ENCODE peak calls at places on chromosomes 11 and 22, in four cellular contexts. W is HepG2, N is WTC11, X is K562. M is an unnamed sample.

GRCh38 chr11:119907934-119908760 is 179.1 kb upstream of the NECTIN1 start:
- DNase-seq in N (no peak), W (no peak), X (no peak), M (peak)

GRCh38 chr11:65454311-65454695 is 31.7 kb downstream of the NEAT1 start:
- DNase-seq in N (no peak), W (no peak), X (no peak), M (no peak)

GRCh38 chr11:8362899-8363298 is 99.2 kb upstream of the LMO1 start:
- DNase-seq in X (no peak), N (no peak), W (no peak), M (no peak)

GRCh38 chr11:74672956-74673895 is 58.0 kb downstream of the CHRDL2 start:
- DNase-seq in X (peak), W (no peak), N (no peak), M (peak)

GRCh38 chr11:125517116-125517804 is 21.2 kb upstream of the FEZ1 start:
- DNase-seq in N (peak), W (no peak), X (peak), M (peak)

GRCh38 chr11:9016916-9017642 is 13.3 kb upstream of the NRIP3 start:
- DNase-seq in X (no peak), W (no peak), N (no peak), M (no peak)

GRCh38 chr11:127461575-127462344 is 461.2 kb upstream of the KIRREL3 start:
- DNase-seq in N (no peak), W (no peak), X (no peak), M (peak)

GRCh38 chr11:61390161-61390560 is 2.2 kb upstream of the TMEM216 start:
- DNase-seq in X (no peak), N (no peak), W (no peak), M (no peak)

GRCh38 chr22:36457688-36458450 is 23.6 kb downstream of the TXN2 start:
- DNase-seq in N (no peak), W (no peak), X (no peak), M (no peak)

GRCh38 chr22:49419661-49420060 is 408.0 kb downstream of the BRD1 start:
- DNase-seq in X (no peak), N (no peak), W (no peak), M (no peak)

GRCh38 chr11:29272019-29272654 is 744.7 kb downstream of the KCNA4 start:
- DNase-seq in W (no peak), N (no peak), X (no peak), M (no peak)

GRCh38 chr22:17257578-17257977 is 38.3 kb upstream of the ADA2 start:
- DNase-seq in X (no peak), W (no peak), N (peak), M (no peak)

GRCh38 chr22:19382240-19382639 is 49.3 kb downstream of the HIRA start:
- DNase-seq in X (no peak), N (no peak), W (no peak), M (no peak)

GRCh38 chr11:130162733-130163132 is 3.2 kb downstream of the ST14 start:
- DNase-seq in N (no peak), X (no peak), W (no peak), M (no peak)

GRCh38 chr11:109309153-109309552 is 112.8 kb upstream of the C11orf87 start:
- DNase-seq in X (no peak), W (no peak), N (no peak), M (peak)

GRCh38 chr11:87219266-87219665 is 181.5 kb downstream of the TMEM135 start:
- DNase-seq in X (no peak), N (peak), W (no peak), M (no peak)

GRCh38 chr11:104043678-104044239 is 7.3 kb downstream of the DDI1 start:
- DNase-seq in W (no peak), N (no peak), X (no peak), M (no peak)

GRCh38 chr22:25488244-25489020 is 76.0 kb upstream of the GRK3 start:
- DNase-seq in X (no peak), N (no peak), W (peak), M (peak)

GRCh38 chr11:8934735-8935478 is 2.2 kb upstream of the C11orf16 start:
- DNase-seq in W (peak), N (no peak), X (no peak), M (no peak)

GRCh38 chr22:37260939-37261338 is 16.9 kb upstream of the RAC2 start:
- DNase-seq in W (peak), X (peak), N (peak), M (peak)

GRCh38 chr11:697028-697491 is 1.4 kb downstream of the TMEM80 start:
- DNase-seq in W (no peak), X (no peak), N (no peak), M (no peak)

GRCh38 chr11:116421529-116422185 is 351.1 kb downstream of the BUD13 start:
- DNase-seq in N (no peak), W (no peak), X (no peak), M (no peak)

GRCh38 chr11:61639816-61640443 is 40.3 kb upstream of the DAGLA start:
- DNase-seq in W (no peak), N (no peak), X (no peak), M (no peak)

GRCh38 chr11:62614275-62614674 is 1.2 kb downstream of the ROM1 start:
- DNase-seq in W (peak), N (no peak), X (peak), M (no peak)

GRCh38 chr22:19634206-19634536 is 80.1 kb upstream of the SEPTIN5 start:
- DNase-seq in N (no peak), X (no peak), W (no peak), M (peak)

GRCh38 chr11:122578168-122578825 is 77.2 kb upstream of the UBASH3B start:
- DNase-seq in N (no peak), X (no peak), W (peak), M (no peak)

GRCh38 chr11:134014502-134014901 is 54.4 kb upstream of the JAM3 start:
- DNase-seq in N (peak), X (no peak), W (no peak), M (peak)

GRCh38 chr11:73978576-73979086 is 4.0 kb downstream of the UCP2 start:
- DNase-seq in W (no peak), X (no peak), N (no peak), M (no peak)

GRCh38 chr11:94150056-94150455 is 21.4 kb downstream of the PANX1 start:
- DNase-seq in N (no peak), W (no peak), X (no peak), M (no peak)

GRCh38 chr11:33735426-33736147 is 636 bp downstream of the CD59 start:
- DNase-seq in X (no peak), N (peak), W (peak), M (peak)

GRCh38 chr11:68550485-68550817 is 89.9 kb downstream of the PPP6R3 start:
- DNase-seq in W (no peak), N (no peak), X (no peak), M (no peak)

GRCh38 chr11:68551777-68552176 is 91.2 kb downstream of the PPP6R3 start:
- DNase-seq in N (no peak), W (no peak), X (no peak), M (no peak)

GRCh38 chr11:68549789-68550484 is 89.4 kb downstream of the PPP6R3 start:
- DNase-seq in X (no peak), N (no peak), W (no peak), M (no peak)

GRCh38 chr11:68552542-68552941 is 92.0 kb downstream of the PPP6R3 start:
- DNase-seq in N (no peak), X (no peak), W (no peak), M (no peak)

GRCh38 chr11:68551223-68551622 is 90.7 kb downstream of the PPP6R3 start:
- DNase-seq in X (no peak), W (no peak), N (no peak), M (no peak)
- TF ChIP-seq FOXJ3 in X (no peak), W (no peak), N (no peak), M (no peak)

GRCh38 chr11:68632802-68633201 is 51.5 kb upstream of the GAL start:
- DNase-seq in N (peak), W (peak), X (peak), M (peak)
- TF ChIP-seq FOXJ3 in N (no peak), W (no peak), X (no peak), M (no peak)

DNA sequence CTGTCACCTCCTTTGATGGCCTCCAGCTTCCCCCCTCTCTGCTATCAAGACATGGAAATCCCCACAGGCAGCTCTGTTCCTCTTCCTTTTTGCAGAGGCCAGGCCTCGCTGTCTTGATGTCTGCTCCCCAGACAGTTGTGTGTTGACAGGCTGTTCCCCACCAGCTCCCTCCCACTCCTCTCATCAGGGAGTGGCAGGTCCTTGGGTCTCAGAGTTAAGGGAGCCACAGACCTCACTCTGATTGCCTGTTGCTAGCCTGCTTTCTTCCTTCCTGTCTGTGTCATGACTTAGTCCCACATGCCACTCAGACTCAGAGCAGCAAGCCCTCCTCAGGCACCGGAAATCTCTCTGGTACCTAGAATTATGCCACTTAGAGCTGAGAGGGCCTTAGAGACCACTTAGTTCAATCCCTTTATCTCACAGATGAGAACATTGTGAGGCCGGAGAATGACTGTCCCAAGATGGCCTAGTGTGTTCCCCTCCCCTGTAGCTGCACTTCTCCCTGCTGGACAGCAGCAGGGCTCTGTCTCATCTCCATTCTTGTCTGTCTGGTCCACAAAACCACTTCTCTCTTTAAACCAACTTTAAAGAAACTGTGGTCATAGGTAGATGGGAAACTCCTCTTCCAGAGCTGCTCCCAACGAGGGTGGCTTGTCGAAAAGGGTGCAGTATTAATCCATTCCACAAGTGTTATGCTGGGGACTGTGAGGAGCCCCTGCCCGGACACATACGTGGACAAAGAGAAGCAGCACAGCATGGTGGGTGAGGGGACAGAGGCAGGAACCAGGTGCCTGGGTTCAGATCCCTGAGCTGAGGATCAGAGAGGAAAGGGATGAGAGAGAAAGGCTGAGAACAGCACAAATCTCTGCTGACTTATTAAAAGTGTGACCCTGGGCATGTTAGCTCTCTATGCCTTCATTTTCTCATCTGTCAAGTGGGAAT is 4.2 kb downstream of the AMPD3 start:
- DNase-seq in W (no peak), X (peak), N (no peak), M (no peak)
- TF ChIP-seq FOXJ3 in W (no peak), X (no peak), N (no peak), M (no peak)

DNA sequence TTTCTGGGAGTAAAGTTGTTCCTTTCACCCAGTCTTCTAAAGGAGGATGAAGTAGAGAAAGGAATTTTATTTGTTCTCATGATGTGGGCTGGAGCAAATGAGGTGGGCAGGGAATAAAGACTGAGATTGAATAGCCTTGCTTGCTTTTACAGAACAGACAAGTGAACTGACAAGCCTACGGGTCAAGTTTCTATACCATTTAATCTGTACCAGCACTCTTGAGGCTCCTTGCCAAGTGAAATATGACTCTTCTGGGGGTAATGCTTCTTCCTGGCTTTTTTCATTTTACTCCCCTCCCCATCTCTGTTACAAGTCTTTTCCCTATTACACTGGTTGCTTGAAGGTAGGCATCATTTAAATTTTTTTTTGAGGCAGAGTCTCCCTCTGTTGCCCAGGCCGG is 54.8 kb downstream of the CSTPP1 start:
- DNase-seq in X (no peak), W (no peak), N (no peak), M (no peak)
- TF ChIP-seq FOXJ3 in X (no peak), W (no peak), N (no peak), M (no peak)